ENCODE peak calls at places on chromosome 4, in five cellular contexts. F is bronchial epithelial cell, V is pons, H is NCI-H446, E is fibroblast of mammary gland. W is an unnamed sample.

GRCh38 chr4:78362310-78362709 is 189.3 kb upstream of the ANXA3 start:
- DNase-seq in F (no peak), H (no peak), V (no peak), E (no peak), W (no peak)

GRCh38 chr4:122073615-122074014 is 78.5 kb upstream of the BLTP1 start:
- DNase-seq in F (no peak), H (no peak), E (no peak), V (no peak), W (no peak)

GRCh38 chr4:126798214-126798613 is 834.5 kb upstream of the INTU start:
- DNase-seq in V (no peak), E (no peak), H (no peak), F (no peak), W (no peak)

GRCh38 chr4:124937993-124938392 is 225.5 kb upstream of the ANKRD50 start:
- DNase-seq in F (no peak), V (no peak), H (no peak), E (no peak), W (no peak)

GRCh38 chr4:169922632-169923276 is 103.4 kb downstream of the MFAP3L start:
- DNase-seq in F (peak), E (peak), H (no peak), V (peak), W (peak)

GRCh38 chr4:16136321-16136720 is 52.5 kb upstream of the PROM1 start:
- DNase-seq in E (no peak), F (no peak), V (no peak), H (no peak), W (no peak)

GRCh38 chr4:140049924-140050681 is 103.9 kb downstream of the MAML3 start:
- DNase-seq in F (no peak), E (peak), V (peak), H (peak), W (no peak)

GRCh38 chr4:81620442-81620841 is 148.7 kb upstream of the RASGEF1B start:
- DNase-seq in V (no peak), E (no peak), F (peak), H (no peak), W (no peak)

GRCh38 chr4:79611026-79611425 is 203.0 kb upstream of the GK2 start:
- DNase-seq in F (no peak), H (no peak), E (no peak), V (no peak), W (no peak)

GRCh38 chr4:88672987-88673386 is 24.6 kb downstream of the NAP1L5 start:
- DNase-seq in E (peak), F (peak), V (peak), H (peak), W (no peak)

GRCh38 chr4:152255437-152255836 is 280.5 kb downstream of the FBXW7 start:
- DNase-seq in V (no peak), F (peak), H (peak), E (peak), W (peak)

GRCh38 chr4:125045311-125045710 is 269.4 kb upstream of the FAT4 start:
- DNase-seq in H (no peak), F (no peak), E (no peak), V (no peak), W (no peak)

GRCh38 chr4:122539861-122540465 is 80.9 kb downstream of the IL21 start:
- DNase-seq in F (peak), V (no peak), E (no peak), H (no peak), W (no peak)

GRCh38 chr4:24774452-24774851 is 20.9 kb upstream of the SOD3 start:
- DNase-seq in V (no peak), F (peak), E (peak), H (no peak), W (no peak)

W was measured in gastrocnemius medialis.